ENCODE peak calls at places on chromosomes 5 and 9, in ten cellular contexts. G is ovary, D is fibroblast of pulmonary artery, R is choroid plexus epithelial cell, N is AG10803, E is psoas muscle, W is lower lobe of right lung, Q is foreskin fibroblast, A is GM23338, X is pancreas. B is an unnamed sample.

GRCh38 chr9:130962418-130963316 is 23.6 kb upstream of the FIBCD1 start:
- DNase-seq in G (no peak), D (peak), R (peak), N (peak), E (no peak), W (no peak), Q (peak), A (no peak), X (no peak), B (peak)

GRCh38 chr9:8555767-8556500 is 756.4 kb upstream of the DMAC1 start:
- DNase-seq in G (no peak), D (peak), R (peak), N (no peak), E (no peak), W (no peak), Q (peak), A (no peak), X (no peak), B (peak)

GRCh38 chr5:20572560-20572959 is 584.6 kb upstream of the CDH18 start:
- DNase-seq in G (no peak), D (peak), R (peak), N (no peak), E (no peak), W (no peak), Q (no peak), A (peak), X (no peak), B (no peak)

GRCh38 chr5:179051784-179052183 is 8.4 kb upstream of the ZNF354C start:
- DNase-seq in G (no peak), D (no peak), R (no peak), N (no peak), E (no peak), W (peak), Q (no peak), A (no peak), X (no peak), B (no peak)

GRCh38 chr9:73023025-73023541 is 70.2 kb upstream of the ALDH1A1 start:
- DNase-seq in G (peak), D (peak), R (peak), N (peak), E (peak), W (no peak), Q (peak), A (peak), X (peak), B (no peak)

GRCh38 chr9:96050048-96050875 is 174.8 kb downstream of the ERCC6L2 start:
- DNase-seq in G (no peak), D (no peak), R (no peak), N (no peak), E (no peak), W (no peak), Q (no peak), A (no peak), X (no peak), B (no peak)

GRCh38 chr9:98118640-98119601 is at the start of gene TRIM14:
- DNase-seq in G (peak), D (peak), R (peak), N (peak), E (peak), W (peak), Q (peak), A (peak), X (peak), B (peak)

GRCh38 chr5:94777163-94777885 is 158.9 kb downstream of the SLF1 start:
- DNase-seq in G (no peak), D (no peak), R (no peak), N (no peak), E (no peak), W (no peak), Q (peak), A (no peak), X (no peak), B (no peak)

GRCh38 chr5:71810456-71811181 is 91.5 kb downstream of the CARTPT start:
- DNase-seq in G (no peak), D (no peak), R (no peak), N (no peak), E (no peak), W (no peak), Q (no peak), A (no peak), X (no peak), B (no peak)

GRCh38 chr5:167906209-167906853 is 385.1 kb upstream of the WWC1 start:
- DNase-seq in G (no peak), D (no peak), R (no peak), N (no peak), E (no peak), W (no peak), Q (no peak), A (peak), X (no peak), B (no peak)

GRCh38 chr5:68661237-68661636 is 432.6 kb upstream of the SLC30A5 start:
- DNase-seq in G (no peak), D (peak), R (peak), N (peak), E (no peak), W (no peak), Q (peak), A (peak), X (no peak), B (peak)
- TF ChIP-seq CTCF in G (no peak), D (peak), R (peak), N (peak), E (peak), W (peak), Q (peak), A (peak), X (no peak), B (peak)

GRCh38 chr9:21590058-21590996 is 108.2 kb upstream of the IFNE start:
- DNase-seq in G (no peak), D (no peak), R (no peak), N (no peak), E (no peak), W (no peak), Q (no peak), A (no peak), X (no peak), B (no peak)
- H3K4me3 ChIP-seq in G (no peak), D (no peak), R (no peak), N (no peak), E (no peak), W (no peak), Q (no peak), A (no peak), X (no peak), B (no peak)

GRCh38 chr5:131953969-131954368 is 8.5 kb upstream of the MEIKIN start:
- DNase-seq in G (no peak), D (no peak), R (no peak), N (no peak), E (no peak), W (no peak), Q (no peak), A (no peak), X (no peak), B (no peak)
- TF ChIP-seq CTCF in G (no peak), D (no peak), R (no peak), N (no peak), E (no peak), W (no peak), Q (no peak), A (no peak), X (no peak), B (no peak)

DNA sequence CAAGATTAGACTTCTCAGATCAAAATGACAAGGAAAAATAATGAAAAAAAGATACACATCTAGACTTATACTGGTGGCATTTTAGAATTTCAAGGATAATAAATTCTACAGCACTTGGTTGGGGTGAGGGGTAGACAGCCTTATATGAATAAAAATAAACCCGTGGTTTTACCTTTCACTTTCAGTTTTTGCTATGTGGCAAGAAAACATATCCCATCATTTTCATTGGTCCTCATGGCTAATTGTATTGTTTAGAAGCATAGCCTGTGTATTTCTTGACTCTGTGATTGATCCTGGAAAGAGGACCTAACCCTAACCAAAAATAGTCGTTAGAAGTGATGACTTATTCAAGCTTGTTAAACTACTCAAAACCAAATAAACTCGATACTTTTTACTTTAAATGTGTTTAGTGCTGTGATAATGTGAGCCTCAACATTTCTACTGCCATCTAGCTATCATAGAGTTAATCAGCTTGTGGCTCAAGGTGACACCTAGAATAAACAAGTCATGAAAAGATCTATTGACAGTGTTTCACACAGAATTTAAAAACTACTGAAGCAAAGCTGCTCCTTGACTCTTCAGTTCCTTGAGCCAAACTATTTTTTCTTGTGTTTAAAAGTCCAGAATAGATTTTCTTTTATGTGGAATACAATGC is 153.3 kb upstream of the IZUMO3 start:
- DNase-seq in G (no peak), D (no peak), R (no peak), N (no peak), E (no peak), W (no peak), Q (no peak), A (peak), X (no peak), B (no peak)
- H3K4me3 ChIP-seq in G (no peak), D (no peak), R (no peak), N (no peak), E (no peak), W (no peak), Q (no peak), A (no peak), X (no peak), B (no peak)

GRCh38 chr5:150101019-150101418 is 14.7 kb upstream of the CSF1R start:
- DNase-seq in G (no peak), D (no peak), R (no peak), N (no peak), E (no peak), W (no peak), Q (no peak), A (peak), X (no peak), B (no peak)
- TF ChIP-seq CTCF in G (no peak), D (no peak), R (no peak), N (no peak), E (no peak), W (no peak), Q (no peak), A (peak), X (no peak), B (no peak)

DNA sequence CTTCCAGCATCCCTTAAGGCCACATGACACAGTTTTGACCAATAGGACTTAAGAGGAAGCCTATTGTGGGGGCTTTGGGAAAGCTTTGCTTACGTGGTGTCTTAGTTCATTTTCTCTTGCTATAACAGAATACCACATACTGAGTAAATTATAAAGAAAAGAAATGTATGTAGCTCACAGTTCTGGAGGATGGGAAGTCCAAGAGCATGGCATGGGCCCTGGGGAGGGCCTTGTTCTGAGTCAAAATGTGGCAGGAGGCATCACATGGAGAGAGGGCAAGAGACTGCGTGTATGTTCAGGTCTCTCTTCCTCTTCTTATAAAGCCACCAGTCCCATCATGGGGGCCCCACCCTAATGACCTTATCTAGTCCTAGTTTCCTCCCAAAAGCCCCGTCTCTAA is 68.6 kb upstream of the CPEB4 start:
- DNase-seq in G (no peak), D (no peak), R (no peak), N (no peak), E (no peak), W (no peak), Q (no peak), A (no peak), X (no peak), B (no peak)
- H3K4me3 ChIP-seq in G (no peak), D (no peak), R (no peak), N (no peak), E (no peak), W (no peak), Q (no peak), A (no peak), X (no peak), B (no peak)